ENCODE peak calls at places on chromosomes 12 and 14, in five cellular contexts. U is AG09319, Y is heart right ventricle, D is AG09309, E is ovary. H is an unnamed sample.

GRCh38 chr12:25962932-25963525 is 4.5 kb downstream of the RASSF8 start:
- DNase-seq in Y (no peak), D (no peak), E (peak), U (no peak), H (no peak)

GRCh38 chr12:1496162-1496925 is 98.0 kb downstream of the FBXL14 start:
- DNase-seq in Y (no peak), D (no peak), U (no peak), E (no peak), H (no peak)

GRCh38 chr12:11621797-11622423 is 27.6 kb upstream of the ETV6 start:
- DNase-seq in U (no peak), E (no peak), Y (peak), D (no peak), H (no peak)

GRCh38 chr12:44510510-44510909 is 365.6 kb downstream of the NELL2 start:
- DNase-seq in U (no peak), D (no peak), E (no peak), Y (no peak), H (no peak)

GRCh38 chr12:71237128-71237527 is 79.3 kb upstream of the TSPAN8 start:
- DNase-seq in E (no peak), Y (no peak), U (no peak), D (no peak), H (no peak)

GRCh38 chr12:126051611-126052107 is 986.4 kb downstream of the AACS start:
- DNase-seq in U (peak), D (peak), Y (no peak), E (no peak), H (peak)

GRCh38 chr12:124410354-124411175 is 115.7 kb downstream of the RFLNA start:
- DNase-seq in D (no peak), Y (no peak), U (no peak), E (no peak), H (no peak)

GRCh38 chr14:94356379-94357056 is 31.9 kb downstream of the SERPINA1 start:
- DNase-seq in U (no peak), D (no peak), E (no peak), Y (no peak), H (no peak)

GRCh38 chr12:27335364-27336145 is 2.9 kb downstream of the BMAL2 start:
- DNase-seq in E (no peak), D (no peak), U (no peak), Y (no peak), H (no peak)

GRCh38 chr14:87615822-87616679 is 376.9 kb downstream of the GALC start:
- DNase-seq in U (no peak), D (no peak), Y (peak), E (peak), H (peak)

GRCh38 chr12:123900898-123901376 is 71.7 kb downstream of the CCDC92 start:
- DNase-seq in E (no peak), Y (no peak), U (no peak), D (no peak), H (no peak)

GRCh38 chr12:18421840-18422239 is 160.5 kb downstream of the PIK3C2G start:
- DNase-seq in Y (no peak), D (no peak), E (no peak), U (no peak), H (no peak)

GRCh38 chr12:129657179-129657578 is 246.6 kb downstream of the TMEM132D start:
- DNase-seq in Y (no peak), D (no peak), E (no peak), U (no peak), H (no peak)

DNA sequence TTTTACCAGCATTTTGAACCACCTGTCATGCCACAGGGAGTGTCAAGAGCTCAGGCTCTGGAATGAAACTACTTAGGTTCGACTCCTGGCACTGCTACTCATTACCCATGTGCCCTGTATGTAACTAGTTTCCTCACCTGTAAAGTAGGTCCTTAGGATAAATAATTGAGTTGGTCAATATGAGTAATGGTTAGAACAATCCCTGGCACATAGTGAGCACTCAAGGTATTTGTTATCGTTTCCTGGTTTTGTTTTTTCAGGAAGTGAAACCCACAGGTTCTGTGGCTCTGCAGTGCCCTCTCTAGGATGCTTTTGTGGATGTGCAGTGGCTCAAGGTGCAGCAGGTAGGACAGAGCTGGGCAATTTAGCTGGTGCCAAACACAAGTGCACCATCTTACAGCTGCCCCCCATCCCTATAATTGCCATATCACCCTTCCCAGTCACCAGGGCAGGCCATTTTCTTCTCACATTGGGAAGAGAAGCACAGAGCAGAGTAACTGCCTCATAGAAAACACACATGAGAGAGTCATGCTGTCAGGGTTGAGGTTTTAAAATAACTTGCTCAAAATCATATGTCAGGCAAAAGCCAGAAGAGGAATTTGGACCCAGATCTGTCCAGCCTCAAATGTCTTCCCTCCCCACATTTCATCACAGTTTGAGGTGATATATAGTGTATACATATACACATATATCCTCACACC is 297.5 kb downstream of the RPAP3 start:
- DNase-seq in U (no peak), E (no peak), Y (peak), D (no peak), H (no peak)
- TF ChIP-seq CTCF in U (no peak), E (no peak), Y (peak), D (no peak), H (no peak)

DNA sequence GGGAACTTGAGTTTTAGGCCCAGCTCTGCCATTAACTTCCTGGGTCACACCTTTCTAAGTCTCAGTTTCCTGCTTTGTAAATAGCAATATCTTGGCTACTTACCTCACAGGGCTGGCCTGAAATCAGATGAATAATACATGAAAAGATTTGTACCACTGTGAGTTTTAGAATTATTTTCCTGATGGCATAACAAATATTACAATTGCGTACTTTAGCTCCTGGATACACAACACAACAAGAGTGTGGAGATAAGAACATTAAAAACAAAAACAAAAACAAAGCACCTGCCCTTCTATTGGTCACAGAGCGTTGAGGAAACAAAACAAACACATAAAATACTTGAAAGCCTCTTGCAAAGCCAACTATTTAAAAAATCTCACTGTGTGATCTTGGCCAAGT is 4.9 kb upstream of the HDAC7 start:
- DNase-seq in Y (no peak), E (no peak), D (no peak), U (no peak), H (no peak)
- TF ChIP-seq CTCF in Y (no peak), E (no peak), D (no peak), U (no peak), H (no peak)

GRCh38 chr12:132218519-132218860 is 74.2 kb downstream of the NOC4L start:
- DNase-seq in U (no peak), Y (no peak), D (no peak), E (no peak), H (no peak)

GRCh38 chr12:132217800-132218518 is 73.7 kb downstream of the NOC4L start:
- DNase-seq in Y (no peak), E (no peak), U (no peak), D (no peak), H (no peak)

GRCh38 chr12:132217371-132217770 is 73.1 kb downstream of the NOC4L start:
- DNase-seq in Y (no peak), E (no peak), U (no peak), D (no peak), H (no peak)

GRCh38 chr12:132219323-132219722 is 75.1 kb downstream of the NOC4L start:
- DNase-seq in D (no peak), E (no peak), Y (no peak), U (no peak), H (no peak)

GRCh38 chr12:132218915-132219314 is 74.7 kb downstream of the NOC4L start:
- DNase-seq in D (no peak), Y (no peak), U (no peak), E (no peak), H (no peak)
- TF ChIP-seq CTCF in D (peak), Y (peak), U (no peak), E (no peak), H (peak)

GRCh38 chr12:116759783-116760581 is 21.9 kb downstream of the RNFT2 start:
- DNase-seq in U (no peak), E (no peak), Y (peak), D (no peak), H (no peak)
- TF ChIP-seq CTCF in U (no peak), E (no peak), Y (no peak), D (no peak), H (no peak)

GRCh38 chr12:132435486-132436187 is 54.3 kb upstream of the FBRSL1 start:
- DNase-seq in E (no peak), U (no peak), Y (no peak), D (no peak), H (no peak)
- TF ChIP-seq CTCF in E (no peak), U (no peak), Y (no peak), D (no peak), H (no peak)

GRCh38 chr12:101089271-101089670 is 120.8 kb downstream of the SLC5A8 start:
- DNase-seq in Y (no peak), E (no peak), D (no peak), U (no peak), H (no peak)
- TF ChIP-seq CTCF in Y (no peak), E (no peak), D (no peak), U (no peak), H (no peak)

DNA sequence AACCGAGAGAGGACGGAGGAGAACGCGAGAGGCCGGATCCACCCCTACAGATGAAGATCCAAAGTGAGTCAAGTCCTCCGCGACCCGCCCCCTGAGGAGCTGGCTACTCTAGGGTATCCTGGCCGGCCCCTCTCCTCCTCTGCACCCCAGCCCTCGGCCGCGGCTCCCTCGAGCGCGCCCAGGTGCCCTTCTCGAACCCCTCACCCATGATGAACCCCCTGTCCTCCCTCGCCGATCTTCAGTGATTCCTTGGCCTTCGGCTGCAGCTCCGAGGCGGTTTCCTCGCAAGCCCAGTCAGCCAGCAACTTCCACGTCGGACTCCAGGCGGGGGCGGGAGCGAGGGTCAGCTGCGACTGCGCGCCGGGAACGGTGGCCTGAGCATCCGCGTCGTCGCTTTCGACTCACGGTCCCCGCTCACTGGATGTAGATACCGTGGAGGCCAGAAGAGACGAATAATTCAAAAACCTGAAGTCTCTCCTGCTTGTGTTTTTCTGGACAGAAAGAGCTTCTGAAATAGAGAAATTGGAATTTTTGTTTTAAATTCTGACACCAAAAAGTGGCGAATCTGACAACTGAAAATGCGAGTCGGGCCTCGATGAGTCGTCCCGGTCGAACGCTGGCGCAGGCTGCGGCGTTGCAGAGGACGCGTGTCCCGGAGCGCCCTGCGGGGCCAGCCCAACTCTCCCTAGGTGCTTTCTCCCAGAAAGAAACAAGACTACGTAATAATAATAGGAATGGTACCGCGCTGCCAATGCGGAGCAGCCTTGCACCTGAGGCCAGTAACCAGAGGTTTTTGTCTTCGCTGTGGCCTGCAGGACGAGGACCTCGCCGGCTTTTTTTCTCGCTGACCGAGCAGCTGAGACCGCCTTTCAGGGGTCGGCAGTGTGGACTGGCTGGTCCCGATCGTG is at the start of gene ARL1:
- DNase-seq in U (peak), D (peak), Y (peak), E (peak), H (peak)
- TF ChIP-seq CTCF in U (no peak), D (no peak), Y (no peak), E (no peak), H (no peak)